ENCODE peak calls at places on chromosomes 12 and 14, in five cellular contexts. F is H1, P is stomach, U is suprapubic skin, N is esophagus muscularis mucosa. A is an unnamed sample.

GRCh38 chr14:63616015-63616414 is 25.7 kb downstream of the WDR89 start:
- DNase-seq in F (no peak), P (no peak), U (no peak), N (no peak), A (no peak)

GRCh38 chr12:6047249-6048227 is 76.9 kb downstream of the VWF start:
- DNase-seq in F (no peak), P (no peak), U (no peak), N (no peak), A (no peak)

GRCh38 chr12:127263621-127264020 is 1003.3 kb upstream of the TMEM132C start:
- DNase-seq in F (no peak), P (no peak), U (no peak), N (peak; percentile 57), A (no peak)

GRCh38 chr14:67514650-67515385 is 18.3 kb upstream of the PLEKHH1 start:
- DNase-seq in F (no peak), P (peak; percentile 50), U (no peak), N (no peak), A (peak; percentile 77)

GRCh38 chr12:50261654-50262053 is 21.7 kb downstream of the LIMA1 start:
- DNase-seq in F (no peak), P (no peak), U (no peak), N (no peak), A (no peak)

GRCh38 chr14:51578853-51579252 is 72.9 kb upstream of the FRMD6 start:
- DNase-seq in F (no peak), P (no peak), U (no peak), N (no peak), A (no peak)

GRCh38 chr12:130775953-130776856 is 60.1 kb upstream of the RIMBP2 start:
- DNase-seq in F (no peak), P (no peak), U (no peak), N (no peak), A (no peak)

GRCh38 chr12:62717636-62718035 is 217.3 kb downstream of the PPM1H start:
- DNase-seq in F (no peak), P (no peak), U (no peak), N (no peak), A (no peak)

GRCh38 chr14:100321473-100322137 is 1.5 kb upstream of the SLC25A47 start:
- DNase-seq in F (no peak), P (no peak), U (no peak), N (no peak), A (no peak)

GRCh38 chr12:74317078-74317581 is 220.5 kb upstream of the ATXN7L3B start:
- DNase-seq in F (no peak), P (no peak), U (no peak), N (no peak), A (no peak)

GRCh38 chr12:19002192-19002591 is 127.3 kb upstream of the PLEKHA5 start:
- DNase-seq in F (no peak), P (no peak), U (no peak), N (no peak), A (no peak)

GRCh38 chr14:73759183-73759713 is 45.1 kb upstream of the PNMA1 start:
- DNase-seq in F (no peak), P (peak; percentile 64), U (peak; percentile 89), N (no peak), A (peak; percentile 91)

GRCh38 chr12:26789731-26790644 is 43.0 kb downstream of the ITPR2 start:
- DNase-seq in F (no peak), P (no peak), U (no peak), N (no peak), A (no peak)

GRCh38 chr12:99985129-99985570 is 414 bp upstream of the ANKS1B start:
- DNase-seq in F (no peak), P (no peak), U (no peak), N (peak; percentile 72), A (no peak)

GRCh38 chr12:57764662-57765002 is 2.2 kb downstream of the CYP27B1 start:
- DNase-seq in F (no peak), P (no peak), U (no peak), N (no peak), A (no peak)

GRCh38 chr12:56129210-56129691 is 1.2 kb downstream of the ESYT1 start:
- DNase-seq in F (no peak), P (peak; percentile 70), U (peak; percentile 80), N (no peak), A (peak; percentile 88)

GRCh38 chr12:65858831-65859230 is 34.5 kb downstream of the HMGA2 start:
- DNase-seq in F (no peak), P (no peak), U (no peak), N (no peak), A (no peak)

GRCh38 chr14:97976861-97977260 is 1179.7 kb downstream of the VRK1 start:
- DNase-seq in F (no peak), P (no peak), U (peak; percentile 73), N (no peak), A (no peak)

GRCh38 chr14:104821971-104822608 is 21.2 kb downstream of the ZBTB42 start:
- DNase-seq in F (no peak), P (peak; percentile 23), U (no peak), N (no peak), A (peak; percentile 49)

GRCh38 chr12:100216337-100216736 is 15.7 kb downstream of the ACTR6 start:
- DNase-seq in F (no peak), P (no peak), U (no peak), N (no peak), A (no peak)

GRCh38 chr12:117119592-117120198 is 20.5 kb upstream of the TESC start:
- DNase-seq in F (no peak), P (no peak), U (no peak), N (no peak), A (no peak)

GRCh38 chr14:81268016-81268416 is 47.3 kb upstream of the GTF2A1 start:
- DNase-seq in F (no peak), P (no peak), U (no peak), N (peak; percentile 72), A (no peak)

GRCh38 chr12:49671051-49671765 is 36.0 kb downstream of the FMNL3 start:
- DNase-seq in F (no peak), P (peak; percentile 54), U (no peak), N (no peak), A (peak; percentile 60)

GRCh38 chr12:122963928-122964240 is 2.4 kb downstream of the ABCB9 start:
- DNase-seq in F (no peak), P (peak; percentile 76), U (no peak), N (no peak), A (no peak)

GRCh38 chr14:21092147-21093011 is 6.1 kb downstream of the ZNF219 start:
- DNase-seq in F (no peak), P (peak; percentile 90), U (peak; percentile 89), N (no peak), A (peak; percentile 91)

GRCh38 chr14:52115286-52115685 is 46.4 kb upstream of the NID2 start:
- DNase-seq in F (no peak), P (no peak), U (no peak), N (no peak), A (no peak)

GRCh38 chr12:83179999-83180398 is 493.3 kb downstream of the TMTC2 start:
- DNase-seq in F (no peak), P (no peak), U (no peak), N (no peak), A (no peak)
- TF ChIP-seq EP300 in F (no peak), P (no peak), U (no peak), N (no peak), A (no peak)

DNA sequence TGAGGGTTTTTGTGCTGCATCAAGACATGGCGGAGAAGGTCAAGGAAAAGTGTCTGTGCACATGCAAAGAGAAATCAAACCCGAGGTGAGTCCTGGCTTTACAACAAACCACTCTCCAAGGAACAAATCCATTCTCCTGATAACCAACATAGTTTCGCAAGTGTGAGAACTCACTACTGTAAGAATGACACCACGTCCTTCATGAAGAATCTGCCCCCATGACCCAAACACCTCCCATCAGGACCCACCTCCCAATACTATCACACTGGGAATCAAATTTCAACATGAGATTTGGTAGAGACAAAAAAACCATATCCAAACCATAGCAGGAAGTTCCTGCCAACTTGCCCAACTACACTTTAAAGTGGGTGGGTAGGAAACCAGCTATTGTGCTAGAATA is 2.4 kb upstream of the ERC1 start:
- DNase-seq in F (no peak), P (no peak), U (no peak), N (no peak), A (no peak)
- H3K4me3 ChIP-seq in F (no peak overlapping the region), P (no peak overlapping the region), U (peak overlapping the region; percentile 8), N (peak overlapping the region; percentile 99), A (no peak overlapping the region)

GRCh38 chr14:68549966-68550705 is 242.7 kb downstream of the ZFP36L1 start:
- DNase-seq in F (no peak), P (no peak), U (no peak), N (no peak), A (no peak)

GRCh38 chr14:68546839-68547238 is 246.0 kb downstream of the ZFP36L1 start:
- DNase-seq in F (no peak), P (no peak), U (no peak), N (peak; percentile 85), A (no peak)

GRCh38 chr14:68549057-68549421 is 243.8 kb downstream of the ZFP36L1 start:
- DNase-seq in F (no peak), P (no peak), U (no peak), N (no peak), A (no peak)

GRCh38 chr14:68547305-68548193 is 245.3 kb downstream of the ZFP36L1 start:
- DNase-seq in F (no peak), P (peak; percentile 41), U (peak; percentile 88), N (peak; percentile 96), A (peak; percentile 97)

GRCh38 chr14:68548194-68549056 is 244.4 kb downstream of the ZFP36L1 start:
- DNase-seq in F (no peak), P (peak; percentile 48), U (peak; percentile 95), N (peak; percentile 94), A (peak; percentile 98)
- TF ChIP-seq POLR2A in F (no peak), P (no peak), U (no peak), N (no peak), A (peak; percentile 3)

GRCh38 chr12:52042706-52043385 is 8.4 kb upstream of the NR4A1 start:
- DNase-seq in F (no peak), P (no peak), U (no peak), N (no peak), A (peak; percentile 70)
- TF ChIP-seq EP300 in F (no peak), P (no peak), U (no peak), N (no peak), A (no peak)

DNA sequence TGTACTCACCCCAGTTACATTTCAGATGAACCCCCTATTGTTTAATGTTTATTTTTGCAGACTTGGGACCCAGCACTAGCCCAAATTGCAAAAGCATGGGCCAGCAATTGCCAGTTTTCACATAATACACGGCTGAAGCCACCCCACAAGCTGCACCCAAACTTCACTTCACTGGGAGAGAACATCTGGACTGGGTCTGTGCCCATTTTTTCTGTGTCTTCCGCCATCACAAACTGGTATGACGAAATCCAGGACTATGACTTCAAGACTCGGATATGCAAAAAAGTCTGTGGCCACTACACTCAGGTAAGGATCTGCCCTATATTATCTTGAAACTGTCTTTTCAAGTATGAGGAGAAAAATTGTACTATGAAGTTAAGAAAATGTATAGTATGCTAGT is 1.2 kb downstream of the GLIPR1 start:
- DNase-seq in F (no peak), P (no peak), U (no peak), N (no peak), A (no peak)
- H3K4me3 ChIP-seq in F (no peak overlapping the region), P (peak overlapping the region; percentile 47), U (peak overlapping the region; percentile 42), N (peak overlapping the region; percentile 44), A (peak overlapping the region; percentile 56)

GRCh38 chr12:120903382-120903817 is 758 bp downstream of the SPPL3 start:
- DNase-seq in F (no peak), P (peak; percentile 57), U (peak; percentile 83), N (no peak), A (peak; percentile 81)
- TF ChIP-seq POLR2A in F (no peak), P (no peak), U (no peak), N (no peak), A (no peak)